ENCODE peak calls at places on chromosomes 16 and 17, in four cellular contexts. L is AG10803, Q is fibroblast of pulmonary artery, D is hepatocyte. J is an unnamed sample.

GRCh38 chr16:87368029-87368765 is 15.4 kb downstream of the FBXO31 start:
- DNase-seq in Q (no peak), D (no peak), L (no peak), J (no peak)

GRCh38 chr17:62626719-62627218 is 701 bp upstream of the MRC2 start:
- DNase-seq in L (peak; percentile 87), D (peak; percentile 68), Q (peak; percentile 94), J (no peak)

GRCh38 chr16:50238868-50239301 is 27.5 kb upstream of the ADCY7 start:
- DNase-seq in Q (no peak), D (no peak), L (peak; percentile 20), J (no peak)

GRCh38 chr16:3625911-3626732 is 14.7 kb upstream of the SLX4 start:
- DNase-seq in D (no peak), L (peak; percentile 34), Q (peak; percentile 75), J (no peak)

GRCh38 chr16:57976331-57976796 is 5.4 kb upstream of the CNGB1 start:
- DNase-seq in L (peak; percentile 38), Q (peak; percentile 44), D (no peak), J (no peak)

GRCh38 chr17:55825213-55825612 is 74.4 kb downstream of the PCTP start:
- DNase-seq in Q (no peak), D (no peak), L (no peak), J (no peak)

GRCh38 chr17:1644493-1645206 is 882 bp downstream of the SCARF1 start:
- DNase-seq in D (no peak), Q (peak; percentile 26), L (peak; percentile 29), J (no peak)

GRCh38 chr17:39750131-39751015 is 12.6 kb downstream of the GRB7 start:
- DNase-seq in Q (no peak), L (no peak), D (no peak), J (peak; percentile 11)

GRCh38 chr17:72940511-72940910 is 152.0 kb downstream of the SLC39A11 start:
- DNase-seq in Q (no peak), L (no peak), D (no peak), J (no peak)

GRCh38 chr16:84527486-84528269 is 23.2 kb upstream of the MEAK7 start:
- DNase-seq in L (no peak), Q (no peak), D (no peak), J (no peak)
- TF ChIP-seq CTCF in L (no peak), Q (no peak), D (no peak), J (no peak)

DNA sequence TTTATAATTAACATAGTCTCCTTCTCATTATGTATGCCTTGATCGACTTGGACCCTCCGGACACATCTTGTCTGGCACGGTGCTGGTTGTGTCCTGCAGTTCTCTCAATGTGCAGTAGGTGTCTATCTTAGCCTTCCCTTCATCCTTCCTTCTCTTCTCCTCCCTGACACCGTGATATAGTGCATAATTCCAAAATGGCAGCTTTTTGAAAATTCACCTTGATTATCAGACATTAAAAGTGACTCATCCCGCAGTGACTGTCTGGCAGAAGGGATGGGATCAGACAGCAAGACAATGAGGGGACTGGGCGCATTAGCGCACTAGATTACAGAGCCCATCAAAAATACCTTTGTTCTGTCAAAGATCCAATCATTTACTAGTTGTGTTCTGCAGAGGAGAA is 70.0 kb upstream of the PMFBP1 start:
- DNase-seq in D (peak; percentile 70), Q (peak; percentile 77), L (peak; percentile 54), J (peak; percentile 19)
- TF ChIP-seq CTCF in D (peak; percentile 83), Q (peak; percentile 98), L (peak; percentile 95), J (peak; percentile 70)

GRCh38 chr16:54588026-54588425 is 301.4 kb upstream of the IRX3 start:
- DNase-seq in Q (no peak), L (no peak), D (no peak), J (no peak)

GRCh38 chr16:54589326-54589725 is 302.7 kb upstream of the IRX3 start:
- DNase-seq in D (no peak), L (no peak), Q (no peak), J (no peak)

GRCh38 chr16:54590836-54591235 is 304.2 kb upstream of the IRX3 start:
- DNase-seq in L (no peak), Q (no peak), D (no peak), J (no peak)

GRCh38 chr16:54594646-54595381 is 308.2 kb upstream of the IRX3 start:
- DNase-seq in D (no peak), L (no peak), Q (no peak), J (no peak)

DNA sequence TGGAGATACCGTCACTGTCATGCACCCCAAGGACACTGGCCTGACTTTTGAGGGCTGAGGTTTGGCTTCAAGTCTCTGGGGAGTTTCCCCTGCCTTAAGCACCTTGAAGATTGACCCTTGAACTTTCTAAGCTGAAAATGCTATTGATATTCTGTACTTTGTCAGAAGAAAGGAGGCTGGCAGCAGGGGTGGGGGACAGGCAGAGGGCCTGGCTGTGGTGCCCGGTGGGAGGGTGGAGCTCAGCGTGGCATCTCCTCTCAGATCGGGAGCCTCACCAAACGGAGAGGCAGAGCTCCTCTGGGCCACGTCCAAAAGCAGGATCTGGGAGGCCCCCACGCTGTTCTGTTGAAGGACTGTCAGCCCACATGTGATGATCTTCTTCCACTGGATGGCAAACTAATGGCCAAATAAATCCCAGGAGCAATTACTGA is 305.2 kb upstream of the IRX3 start:
- DNase-seq in D (no peak), L (no peak), Q (no peak), J (no peak)
- TF ChIP-seq CTCF in D (no peak), L (no peak), Q (no peak), J (no peak)

GRCh38 chr16:63617047-63617989 is 1504.5 kb downstream of the CDH11 start:
- DNase-seq in D (no peak), L (no peak), Q (peak; percentile 33), J (no peak)

GRCh38 chr16:63614421-63614820 is 1507.4 kb downstream of the CDH11 start:
- DNase-seq in D (no peak), L (no peak), Q (peak; percentile 21), J (no peak)

GRCh38 chr16:63617990-63618763 is 1503.7 kb downstream of the CDH11 start:
- DNase-seq in Q (peak; percentile 45), L (no peak), D (no peak), J (no peak)

GRCh38 chr16:63612462-63613227 is 1509.2 kb downstream of the CDH11 start:
- DNase-seq in D (no peak), L (no peak), Q (peak; percentile 6), J (no peak)

GRCh38 chr16:63613701-63614100 is 1508.2 kb downstream of the CDH11 start:
- DNase-seq in D (peak; percentile 16), Q (peak; percentile 62), L (no peak), J (no peak)
- TF ChIP-seq CTCF in D (no peak), Q (no peak), L (no peak), J (no peak)

GRCh38 chr16:74724820-74725549 is 24.3 kb upstream of the MLKL start:
- DNase-seq in Q (peak; percentile 56), D (no peak), L (no peak), J (no peak)
- TF ChIP-seq CTCF in Q (peak; percentile 26), D (no peak), L (peak; percentile 10), J (no peak)

GRCh38 chr16:20854963-20855362 is 45.2 kb downstream of the DCUN1D3 start:
- DNase-seq in D (no peak), L (no peak), Q (no peak), J (no peak)
- TF ChIP-seq CTCF in D (no peak), L (no peak), Q (no peak), J (no peak)

GRCh38 chr17:34308376-34308775 is 10.9 kb upstream of the CCL8 start:
- DNase-seq in D (no peak), Q (peak; percentile 59), L (peak; percentile 12), J (no peak)

GRCh38 chr17:34305606-34306005 is 13.6 kb upstream of the CCL8 start:
- DNase-seq in Q (no peak), L (peak; percentile 37), D (no peak), J (no peak)

GRCh38 chr17:34307110-34307509 is 12.1 kb upstream of the CCL8 start:
- DNase-seq in D (no peak), L (peak; percentile 88), Q (peak; percentile 88), J (no peak)

GRCh38 chr17:34305061-34305460 is 14.2 kb upstream of the CCL8 start:
- DNase-seq in D (no peak), L (no peak), Q (no peak), J (no peak)

GRCh38 chr17:34306466-34306865 is 12.8 kb upstream of the CCL8 start:
- DNase-seq in Q (peak; percentile 91), L (peak; percentile 75), D (peak; percentile 37), J (no peak)
- TF ChIP-seq CTCF in Q (peak; percentile 78), L (peak; percentile 69), D (peak; percentile 43), J (no peak)

DNA sequence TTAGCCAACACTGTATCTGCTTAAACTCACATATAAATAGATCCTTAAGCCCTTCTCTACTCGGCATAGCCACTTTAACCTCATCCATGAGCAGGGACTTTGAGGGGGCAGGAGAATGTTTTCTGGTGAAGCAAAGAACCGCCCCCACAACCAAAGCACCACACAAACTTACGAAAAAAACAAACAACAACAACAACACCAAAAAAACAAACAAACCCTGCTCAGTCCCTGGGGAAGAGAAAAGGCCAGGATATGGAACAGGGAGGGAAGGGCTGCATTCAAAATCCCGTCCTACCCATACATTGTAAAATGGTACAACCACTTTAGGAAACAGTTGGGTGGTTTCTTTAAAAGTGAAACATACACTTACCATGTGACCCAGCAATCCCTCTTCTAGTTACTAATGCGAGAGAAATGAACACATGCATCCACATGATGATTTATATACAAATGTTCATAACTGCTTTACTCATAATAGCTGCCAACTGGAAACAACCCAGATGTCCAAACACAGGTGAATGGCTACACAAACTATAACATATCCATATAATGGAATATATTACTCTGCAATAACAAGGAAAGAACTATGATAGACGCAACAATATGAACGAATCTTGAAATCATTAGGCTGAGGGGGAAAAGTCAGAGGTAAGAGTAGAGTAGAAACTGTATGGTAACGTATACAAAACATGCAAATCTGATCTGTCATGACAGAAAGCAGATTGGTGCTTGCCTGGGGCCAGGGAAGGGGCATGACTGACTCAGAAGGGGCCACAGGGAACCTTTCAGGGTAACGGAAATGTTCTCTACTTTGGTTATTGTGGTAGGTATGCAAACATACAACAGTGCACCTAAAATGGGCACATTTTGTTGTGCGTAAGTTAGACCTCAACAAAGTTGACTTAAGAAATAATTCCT is 37.7 kb upstream of the TOB1 start:
- DNase-seq in Q (peak; percentile 23), D (no peak), L (peak; percentile 31), J (no peak)
- TF ChIP-seq CTCF in Q (no peak), D (no peak), L (no peak), J (no peak)